ENCODE peak calls at places on chromosomes 5 and 9, in seven cellular contexts. L is OCI-LY7, M is vagina, G is fibroblast of lung, U is aorta, O is esophagus squamous epithelium, F is tibial nerve. Z is an unnamed sample.

GRCh38 chr5:177433658-177434217 is 7.3 kb downstream of the GRK6 start:
- DNase-seq in F (no peak), O (no peak), U (no peak), G (no peak), L (no peak), M (no peak), Z (no peak)

GRCh38 chr5:69030663-69031062 is 63.2 kb upstream of the SLC30A5 start:
- DNase-seq in G (no peak), F (no peak), L (no peak), O (no peak), M (no peak), U (no peak), Z (no peak)

GRCh38 chr5:124453221-124454032 is 293.0 kb downstream of the ZNF608 start:
- DNase-seq in M (no peak), G (peak; percentile 93), U (no peak), O (no peak), F (no peak), L (peak; percentile 91), Z (no peak)

GRCh38 chr9:89606049-89606481 is 1.3 kb downstream of the GADD45G start:
- DNase-seq in O (no peak), U (peak; percentile 92), G (peak; percentile 81), L (no peak), M (no peak), F (peak; percentile 56), Z (peak; percentile 75)

GRCh38 chr9:31848505-31849285 is 535.7 kb upstream of the ACO1 start:
- DNase-seq in O (no peak), L (no peak), U (no peak), G (no peak), M (no peak), F (no peak), Z (no peak)

GRCh38 chr5:87103616-87104287 is 163.9 kb upstream of the RASA1 start:
- DNase-seq in O (no peak), M (no peak), G (no peak), L (peak; percentile 64), F (no peak), U (no peak), Z (no peak)

GRCh38 chr5:35031276-35031675 is 16.5 kb downstream of the AGXT2 start:
- DNase-seq in M (no peak), F (no peak), O (no peak), U (no peak), G (peak; percentile 85), L (no peak), Z (no peak)

GRCh38 chr9:121557581-121558422 is 58.2 kb upstream of the GGTA1 start:
- DNase-seq in L (peak; percentile 31), M (no peak), G (peak; percentile 97), F (peak; percentile 48), O (no peak), U (peak; percentile 94), Z (peak; percentile 84)

GRCh38 chr5:163104496-163104895 is 332.9 kb upstream of the CCNG1 start:
- DNase-seq in O (no peak), U (no peak), L (no peak), F (no peak), M (no peak), G (no peak), Z (no peak)

GRCh38 chr5:103111458-103111857 is 8.5 kb downstream of the GIN1 start:
- DNase-seq in M (no peak), U (no peak), O (no peak), G (no peak), F (no peak), L (peak; percentile 44), Z (no peak)

GRCh38 chr9:79060726-79061125 is 511.0 kb upstream of the TLE4 start:
- DNase-seq in L (no peak), G (peak; percentile 38), M (no peak), O (no peak), F (no peak), U (no peak), Z (no peak)

GRCh38 chr5:129019401-129019908 is 54.2 kb downstream of the SLC27A6 start:
- DNase-seq in F (no peak), U (no peak), O (no peak), M (no peak), G (no peak), L (no peak), Z (no peak)

GRCh38 chr5:61673007-61673735 is 341.1 kb downstream of the ZSWIM6 start:
- DNase-seq in O (no peak), L (no peak), G (peak; percentile 73), M (no peak), F (no peak), U (no peak), Z (no peak)

GRCh38 chr9:110578896-110579752 is at the start of gene SVEP1:
- DNase-seq in M (no peak), O (no peak), L (no peak), U (peak; percentile 88), F (peak; percentile 35), G (peak; percentile 78), Z (no peak)

GRCh38 chr5:86679529-86679928 is 61.8 kb downstream of the COX7C start:
- DNase-seq in L (peak; percentile 48), G (peak; percentile 93), U (no peak), O (no peak), F (peak; percentile 52), M (no peak), Z (no peak)

GRCh38 chr9:102362463-102363138 is 624.2 kb upstream of the GRIN3A start:
- DNase-seq in O (no peak), U (no peak), L (no peak), M (no peak), F (no peak), G (no peak), Z (no peak)

GRCh38 chr5:151063136-151063544 is 17.7 kb downstream of the TNIP1 start:
- DNase-seq in L (no peak), U (no peak), G (peak; percentile 91), F (peak; percentile 50), M (no peak), O (no peak), Z (peak; percentile 73)

GRCh38 chr5:111347021-111347420 is 122.8 kb downstream of the CAMK4 start:
- DNase-seq in M (no peak), G (no peak), F (no peak), O (no peak), U (no peak), L (no peak), Z (no peak)

GRCh38 chr9:106309925-106310324 is 553.0 kb upstream of the ZNF462 start:
- DNase-seq in O (no peak), U (no peak), F (no peak), G (no peak), M (no peak), L (no peak), Z (no peak)

GRCh38 chr5:43121565-43122484 is 1.1 kb downstream of the ZNF131 start:
- DNase-seq in U (no peak), F (no peak), O (no peak), M (peak; percentile 92), L (peak; percentile 35), G (peak; percentile 70), Z (no peak)

GRCh38 chr9:14365667-14366066 is 51.7 kb upstream of the NFIB start:
- DNase-seq in L (no peak), O (no peak), F (no peak), M (no peak), G (peak; percentile 70), U (no peak), Z (no peak)

GRCh38 chr9:106872641-106873040 is 9.7 kb downstream of the ZNF462 start:
- DNase-seq in M (no peak), G (no peak), U (no peak), O (no peak), L (no peak), F (no peak), Z (no peak)

GRCh38 chr5:86763914-86764313 is 146.2 kb downstream of the COX7C start:
- DNase-seq in M (no peak), O (no peak), U (no peak), L (no peak), G (no peak), F (no peak), Z (no peak)

GRCh38 chr9:131867611-131868192 is 127.8 kb upstream of the RAPGEF1 start:
- DNase-seq in U (peak; percentile 40), M (no peak), F (no peak), G (no peak), O (no peak), L (no peak), Z (no peak)

GRCh38 chr9:134365791-134366222 is 39.6 kb downstream of the RXRA start:
- DNase-seq in L (no peak), M (no peak), F (peak; percentile 75), G (peak; percentile 29), U (no peak), O (no peak), Z (peak; percentile 97)

GRCh38 chr5:176174345-176175025 is 63.7 kb upstream of the SIMC1 start:
- DNase-seq in G (no peak), U (no peak), F (no peak), L (no peak), O (no peak), M (no peak), Z (no peak)
- H3K4me1 ChIP-seq in G (no peaks in the 10 kb centered on the region), U (no peaks in the 10 kb centered on the region), F (no peaks in the 10 kb centered on the region), L (no peaks in the 10 kb centered on the region), O (no peaks in the 10 kb centered on the region), M (no peaks in the 10 kb centered on the region), Z (no peaks in the 10 kb centered on the region)

GRCh38 chr5:53733853-53734252 is 173.4 kb downstream of the NDUFS4 start:
- DNase-seq in O (no peak), U (no peak), M (no peak), G (no peak), L (no peak), F (no peak), Z (no peak)
- H3K4me3 ChIP-seq in O (no peak overlapping the region), U (no peak overlapping the region), M (no peak overlapping the region), G (no peak overlapping the region), L (no peak overlapping the region), F (no peak overlapping the region), Z (no peak overlapping the region)

DNA sequence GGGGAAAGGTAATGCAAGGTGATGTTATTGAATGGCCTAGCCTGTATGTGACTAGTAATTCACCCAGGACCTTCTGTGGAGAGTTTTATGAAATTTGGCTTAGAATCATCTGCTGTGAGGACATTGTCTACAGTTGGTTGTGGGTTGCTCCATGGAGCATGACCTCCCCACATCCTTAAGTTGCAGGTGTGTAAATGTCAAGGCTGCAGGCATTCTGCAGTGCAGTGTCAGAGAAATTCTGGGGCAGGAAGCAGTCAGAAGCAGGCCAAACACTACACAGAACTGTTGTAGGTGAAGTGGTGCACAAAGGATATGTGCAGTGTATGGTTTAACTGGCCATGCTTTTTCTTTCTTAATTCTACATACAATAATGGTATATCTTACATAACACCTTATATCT is 588.3 kb downstream of the EBF1 start:
- DNase-seq in L (peak; percentile 98), M (no peak), O (no peak), U (no peak), F (no peak), G (no peak), Z (no peak)
- H3K4me1 ChIP-seq in L (peaks cover 47% of the 10 kb centered on the region), M (no peaks in the 10 kb centered on the region), O (no peaks in the 10 kb centered on the region), U (no peaks in the 10 kb centered on the region), F (no peaks in the 10 kb centered on the region), G (peaks cover 4% of the 10 kb centered on the region), Z (no peaks in the 10 kb centered on the region)

GRCh38 chr5:170632266-170632984 is 128.6 kb downstream of the KCNIP1 start:
- DNase-seq in U (no peak), O (no peak), F (no peak), L (no peak), M (no peak), G (no peak), Z (no peak)

GRCh38 chr5:170634236-170634990 is 130.6 kb downstream of the KCNIP1 start:
- DNase-seq in F (no peak), L (no peak), U (peak; percentile 32), O (no peak), G (no peak), M (no peak), Z (no peak)

GRCh38 chr5:170631471-170632195 is 127.8 kb downstream of the KCNIP1 start:
- DNase-seq in U (peak; percentile 82), G (peak; percentile 35), M (no peak), L (no peak), O (no peak), F (no peak), Z (no peak)

GRCh38 chr5:170632985-170633234 is 129.1 kb downstream of the KCNIP1 start:
- DNase-seq in U (peak; percentile 92), L (peak; percentile 41), O (no peak), G (no peak), M (no peak), F (peak; percentile 38), Z (no peak)

GRCh38 chr5:170633235-170634041 is 129.6 kb downstream of the KCNIP1 start:
- DNase-seq in F (peak; percentile 82), L (no peak), U (peak; percentile 63), M (no peak), G (peak; percentile 84), O (no peak), Z (peak; percentile 24)
- H3K4me3 ChIP-seq in F (peak overlapping the region; percentile 37), L (peak overlapping the region; percentile 31), U (peak overlapping the region; percentile 18), M (peak overlapping the region; percentile 32), G (no peak overlapping the region), O (peak overlapping the region; percentile 43), Z (peak overlapping the region; percentile 20)

Z was measured in gastrocnemius medialis.